ENCODE peak calls at places on chromosomes 7 and 10, in five cellular contexts. C, U, S, Z and V are unnamed samples.

GRCh38 chr7:121555558-121555957 is 159.4 kb upstream of the FAM3C start:
- DNase-seq in U (no peak), C (no peak), Z (no peak), S (no peak), V (no peak)

GRCh38 chr7:50837965-50838364 is 55.3 kb upstream of the GRB10 start:
- DNase-seq in U (no peak), Z (no peak), C (no peak), S (no peak), V (peak)

GRCh38 chr7:2272031-2272430 is 30.0 kb downstream of the NUDT1 start:
- DNase-seq in S (no peak), U (no peak), Z (no peak), C (no peak), V (no peak)

GRCh38 chr7:114310344-114311118 is 104.1 kb upstream of the FOXP2 start:
- DNase-seq in C (no peak), Z (no peak), U (no peak), S (no peak), V (no peak)

GRCh38 chr7:16571941-16572340 is 45.3 kb downstream of the LRRC72 start:
- DNase-seq in S (no peak), C (no peak), U (no peak), Z (no peak), V (no peak)

GRCh38 chr10:43884516-43885105 is 235.9 kb upstream of the ZNF32 start:
- DNase-seq in U (no peak), S (no peak), Z (no peak), C (no peak), V (no peak)

GRCh38 chr7:111138196-111138569 is 47.3 kb downstream of the LRRN3 start:
- DNase-seq in Z (peak), U (peak), S (peak), C (no peak), V (peak)

GRCh38 chr10:14858338-14858925 is 20.2 kb upstream of the SUV39H2 start:
- DNase-seq in S (no peak), Z (no peak), C (no peak), U (no peak), V (no peak)

GRCh38 chr10:7545256-7545655 is 121.5 kb downstream of the ITIH5 start:
- DNase-seq in U (no peak), C (no peak), Z (no peak), S (no peak), V (no peak)

GRCh38 chr7:42883950-42884349 is 27.9 kb downstream of the C7orf25 start:
- DNase-seq in U (no peak), Z (no peak), S (no peak), C (no peak), V (no peak)

GRCh38 chr7:138935438-138936079 is 45.6 kb downstream of the KIAA1549 start:
- DNase-seq in U (no peak), S (peak), C (peak), Z (peak), V (peak)

GRCh38 chr10:101131962-101132635 is 999 bp downstream of the TLX1 start:
- DNase-seq in C (no peak), U (no peak), S (no peak), Z (no peak), V (no peak)

GRCh38 chr7:131231381-131232220 is 96.1 kb upstream of the MKLN1 start:
- DNase-seq in U (peak), Z (no peak), C (no peak), S (no peak), V (no peak)

GRCh38 chr10:63464402-63465292 is 1.1 kb downstream of the JMJD1C start:
- DNase-seq in S (no peak), C (peak), U (no peak), Z (no peak), V (no peak)

GRCh38 chr7:2796358-2797352 is 47.5 kb downstream of the GNA12 start:
- DNase-seq in S (no peak), U (no peak), Z (peak), C (no peak), V (no peak)

GRCh38 chr7:71285614-71286013 is 153.7 kb downstream of the GALNT17 start:
- DNase-seq in S (no peak), Z (no peak), C (no peak), U (no peak), V (no peak)

GRCh38 chr10:74917481-74918077 is 91.2 kb downstream of the KAT6B start:
- DNase-seq in U (no peak), Z (no peak), S (no peak), C (peak), V (no peak)

GRCh38 chr10:74891048-74891447 is 64.6 kb downstream of the KAT6B start:
- DNase-seq in C (no peak), S (no peak), U (no peak), Z (no peak), V (no peak)

GRCh38 chr10:15182541-15183207 is 14.2 kb upstream of the NMT2 start:
- DNase-seq in U (no peak), C (no peak), S (no peak), Z (no peak), V (no peak)